ENCODE peak calls at places on chromosomes 12 and 14, in eight cellular contexts. U is effector memory CD4-positive, alpha-beta T cell; G is GM23338; N is PC-3; O is adrenal gland; E is aorta; D is suprapubic skin; I is fibroblast of lung. Z is an unnamed sample.

GRCh38 chr14:97251423-97252155 is 454.4 kb downstream of the VRK1 start:
- DNase-seq in U (no peak), G (peak; percentile 71), N (peak; percentile 39), O (no peak), E (no peak), D (no peak), I (no peak), Z (no peak)

GRCh38 chr14:105899071-105899641 is 372.8 kb downstream of the TMEM121 start:
- DNase-seq in U (no peak), G (no peak), N (no peak), O (no peak), E (peak; percentile 25), D (no peak), I (no peak), Z (no peak)

GRCh38 chr12:101280006-101280505 is at the start of gene UTP20:
- DNase-seq in U (peak; percentile 92), G (peak; percentile 97), N (peak; percentile 94), O (peak; percentile 93), E (peak; percentile 94), D (peak; percentile 96), I (peak; percentile 86), Z (peak; percentile 93)

GRCh38 chr12:124286946-124287345 is 7.9 kb upstream of the RFLNA start:
- DNase-seq in U (no peak), G (no peak), N (no peak), O (no peak), E (peak; percentile 14), D (no peak), I (no peak), Z (no peak)

GRCh38 chr12:12384601-12385321 is 27.9 kb downstream of the BORCS5 start:
- DNase-seq in U (no peak), G (peak; percentile 60), N (no peak), O (no peak), E (no peak), D (no peak), I (no peak), Z (peak; percentile 92)

GRCh38 chr12:24719293-24719721 is 229.6 kb downstream of the BCAT1 start:
- DNase-seq in U (no peak), G (no peak), N (no peak), O (no peak), E (no peak), D (no peak), I (peak; percentile 59), Z (no peak)

GRCh38 chr12:93832126-93832525 is 155.0 kb downstream of the CRADD start:
- DNase-seq in U (no peak), G (no peak), N (no peak), O (no peak), E (no peak), D (no peak), I (peak; percentile 39), Z (no peak)

GRCh38 chr12:71556881-71557280 is 106.8 kb downstream of the ZFC3H1 start:
- DNase-seq in U (no peak), G (peak; percentile 30), N (peak; percentile 89), O (no peak), E (no peak), D (no peak), I (peak; percentile 76), Z (no peak)

GRCh38 chr14:81314443-81315175 is 85.5 kb downstream of the STON2 start:
- DNase-seq in U (no peak), G (no peak), N (no peak), O (no peak), E (no peak), D (no peak), I (no peak), Z (no peak)

GRCh38 chr12:123485756-123486155 is 27.8 kb downstream of the SNRNP35 start:
- DNase-seq in U (no peak), G (no peak), N (no peak), O (no peak), E (peak; percentile 37), D (no peak), I (no peak), Z (no peak)

GRCh38 chr12:80622271-80622670 is 85.2 kb upstream of the MYF6 start:
- DNase-seq in U (no peak), G (peak; percentile 24), N (peak; percentile 42), O (no peak), E (no peak), D (no peak), I (peak; percentile 30), Z (no peak)

GRCh38 chr14:33369041-33369440 is 430.4 kb downstream of the NPAS3 start:
- DNase-seq in U (no peak), G (no peak), N (no peak), O (no peak), E (no peak), D (no peak), I (no peak), Z (no peak)

GRCh38 chr14:101077511-101078074 is 174.1 kb upstream of the RTL1 start:
- DNase-seq in U (no peak), G (peak; percentile 82), N (no peak), O (no peak), E (no peak), D (peak; percentile 48), I (no peak), Z (no peak)

GRCh38 chr12:120497524-120498150 is 1.7 kb downstream of the DYNLL1 start:
- DNase-seq in U (no peak), G (no peak), N (no peak), O (no peak), E (no peak), D (no peak), I (peak; percentile 20), Z (peak; percentile 45)

GRCh38 chr14:37546621-37547447 is 48.2 kb downstream of the FOXA1 start:
- DNase-seq in U (no peak), G (no peak), N (peak; percentile 89), O (no peak), E (no peak), D (no peak), I (peak; percentile 13), Z (no peak)

GRCh38 chr12:48938805-48939204 is 13.5 kb upstream of the FKBP11 start:
- DNase-seq in U (no peak), G (no peak), N (no peak), O (no peak), E (no peak), D (no peak), I (no peak), Z (no peak)

GRCh38 chr12:117293510-117293909 is 67.9 kb downstream of the NOS1 start:
- DNase-seq in U (no peak), G (no peak), N (no peak), O (no peak), E (no peak), D (no peak), I (no peak), Z (no peak)

GRCh38 chr14:57209561-57209960 is 59.1 kb downstream of the EXOC5 start:
- DNase-seq in U (no peak), G (no peak), N (peak; percentile 73), O (no peak), E (no peak), D (no peak), I (peak; percentile 54), Z (no peak)

GRCh38 chr12:104712477-104712876 is 245.6 kb downstream of the SLC41A2 start:
- DNase-seq in U (no peak), G (no peak), N (no peak), O (no peak), E (no peak), D (no peak), I (no peak), Z (no peak)

GRCh38 chr14:20624495-20625070 is 16.9 kb downstream of the OR6S1 start:
- DNase-seq in U (peak; percentile 38), G (peak; percentile 91), N (no peak), O (no peak), E (peak; percentile 80), D (peak; percentile 83), I (peak; percentile 62), Z (peak; percentile 96)

GRCh38 chr14:92718659-92719058 is 29.8 kb downstream of the LGMN start:
- DNase-seq in U (no peak), G (no peak), N (no peak), O (no peak), E (peak; percentile 3), D (no peak), I (no peak), Z (no peak)

DNA sequence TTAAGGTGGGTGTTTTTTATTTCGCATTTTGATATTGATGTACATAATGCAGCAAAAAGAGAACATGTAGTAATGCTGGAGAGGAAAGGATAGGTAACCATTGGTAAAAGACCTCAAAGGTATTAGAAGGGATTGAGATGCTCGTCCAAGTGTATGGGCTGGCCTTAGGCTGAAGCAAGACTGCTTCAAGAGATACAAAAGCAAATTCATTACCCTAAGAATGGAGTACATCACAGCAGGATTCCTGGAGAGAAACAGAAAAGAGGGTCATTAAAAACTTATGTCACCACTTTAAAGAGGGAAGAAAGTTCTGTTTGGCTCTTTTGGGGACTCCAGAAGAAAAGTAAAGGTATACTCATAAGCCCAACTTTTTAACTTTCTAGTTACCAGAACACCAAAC is 420.5 kb downstream of the ZFP36L1 start:
- DNase-seq in U (no peak), G (peak; percentile 77), N (no peak), O (no peak), E (no peak), D (no peak), I (no peak), Z (no peak)
- H3K4me3 ChIP-seq in U (no peak overlapping the region), G (no peak overlapping the region), N (no peak overlapping the region), O (no peak overlapping the region), E (no peak overlapping the region), D (no peak overlapping the region), I (no peak overlapping the region), Z (no peak overlapping the region)

GRCh38 chr12:96047151-96047620 is 11.8 kb upstream of the LTA4H start:
- DNase-seq in U (no peak), G (no peak), N (no peak), O (no peak), E (no peak), D (no peak), I (no peak), Z (no peak)

GRCh38 chr12:96047621-96048211 is 12.3 kb upstream of the LTA4H start:
- DNase-seq in U (no peak), G (no peak), N (peak; percentile 97), O (peak; percentile 37), E (no peak), D (no peak), I (peak; percentile 76), Z (peak; percentile 58)

GRCh38 chr12:96050139-96050538 is 14.8 kb upstream of the LTA4H start:
- DNase-seq in U (no peak), G (no peak), N (no peak), O (no peak), E (no peak), D (no peak), I (no peak), Z (no peak)

GRCh38 chr12:96049096-96049495 is 13.7 kb upstream of the LTA4H start:
- DNase-seq in U (no peak), G (no peak), N (no peak), O (no peak), E (no peak), D (no peak), I (no peak), Z (no peak)

GRCh38 chr12:96048392-96048969 is 13.1 kb upstream of the LTA4H start:
- DNase-seq in U (no peak), G (no peak), N (peak; percentile 91), O (no peak), E (no peak), D (no peak), I (no peak), Z (no peak)
- H3K27ac ChIP-seq in U (no peak overlapping the region), G (no peak overlapping the region), N (peak overlapping the region; percentile 98), O (peak overlapping the region; percentile 58), E (no peak overlapping the region), D (no peak overlapping the region), I (no peak overlapping the region), Z (peak overlapping the region; percentile 2)

GRCh38 chr12:109996483-109996853 is 300 bp upstream of the GIT2 start:
- DNase-seq in U (no peak), G (no peak), N (no peak), O (no peak), E (no peak), D (no peak), I (no peak), Z (no peak)
- H3K4me1 ChIP-seq in U (peaks cover 9% of the 10 kb centered on the region), G (peaks cover 25% of the 10 kb centered on the region), N (peaks cover 33% of the 10 kb centered on the region), O (peaks cover 16% of the 10 kb centered on the region), E (no peaks in the 10 kb centered on the region), D (peaks cover 45% of the 10 kb centered on the region), I (peaks cover 7% of the 10 kb centered on the region), Z (no peaks in the 10 kb centered on the region)

GRCh38 chr12:110047297-110047940 is 903 bp downstream of the C12orf76 start:
- DNase-seq in U (no peak), G (no peak), N (no peak), O (no peak), E (no peak), D (no peak), I (no peak), Z (no peak)
- H3K4me3 ChIP-seq in U (peak overlapping the region; percentile 84), G (peak overlapping the region; percentile 96), N (peak overlapping the region; percentile 87), O (no peak overlapping the region), E (peak overlapping the region; percentile 47), D (peak overlapping the region; percentile 74), I (peak overlapping the region; percentile 91), Z (peak overlapping the region; percentile 62)